ENCODE peak calls at places on chromosomes 5 and 9, in five cellular contexts. G is effector memory CD4-positive, alpha-beta T cell; E is HCT116; N is small intestine; A is A549. T is an unnamed sample.

GRCh38 chr5:79743846-79744605 is 54.4 kb downstream of the CMYA5 start:
- DNase-seq in G (no peak), E (no peak), N (no peak), A (no peak), T (no peak)

GRCh38 chr5:56028708-56029107 is 33.9 kb upstream of the IL6ST start:
- DNase-seq in G (no peak), E (no peak), N (no peak), A (no peak), T (no peak)

GRCh38 chr5:144142030-144142825 is 28.2 kb downstream of the YIPF5 start:
- DNase-seq in G (no peak), E (peak; percentile 12), N (peak; percentile 23), A (peak; percentile 60), T (no peak)

GRCh38 chr9:120934271-120934670 is 7.7 kb upstream of the TRAF1 start:
- DNase-seq in G (no peak), E (no peak), N (no peak), A (no peak), T (no peak)

GRCh38 chr5:126831175-126831574 is 54.2 kb downstream of the LMNB1 start:
- DNase-seq in G (no peak), E (no peak), N (no peak), A (no peak), T (no peak)

GRCh38 chr5:6567835-6568234 is 65.0 kb downstream of the NSUN2 start:
- DNase-seq in G (no peak), E (no peak), N (no peak), A (no peak), T (no peak)

GRCh38 chr5:95930541-95930940 is 31.1 kb downstream of the ELL2 start:
- DNase-seq in G (no peak), E (no peak), N (no peak), A (no peak), T (no peak)

GRCh38 chr5:124866355-124867063 is 120.1 kb upstream of the ZNF608 start:
- DNase-seq in G (no peak), E (no peak), N (no peak), A (no peak), T (no peak)

GRCh38 chr5:87393331-87393730 is 19.4 kb downstream of the CCNH start:
- DNase-seq in G (no peak), E (no peak), N (no peak), A (peak; percentile 22), T (no peak)

GRCh38 chr9:133735894-133736293 is 2.3 kb downstream of the SARDH start:
- DNase-seq in G (no peak), E (no peak), N (no peak), A (no peak), T (no peak)

GRCh38 chr5:176533894-176534611 is 3.1 kb downstream of the RNF44 start:
- DNase-seq in G (peak; percentile 38), E (no peak), N (peak; percentile 78), A (peak; percentile 57), T (no peak)

GRCh38 chr5:131814990-131815389 is 18.2 kb upstream of the FNIP1 start:
- DNase-seq in G (no peak), E (peak; percentile 26), N (peak; percentile 72), A (peak; percentile 55), T (no peak)

GRCh38 chr9:128100581-128100980 is 26.9 kb downstream of the PTGES2 start:
- DNase-seq in G (no peak), E (no peak), N (no peak), A (no peak), T (no peak)
- H3K27ac ChIP-seq in G (no peak overlapping the region), E (no peak overlapping the region), N (peak overlapping the region; percentile 98), A (no peak overlapping the region), T (no peak overlapping the region)

GRCh38 chr5:16776611-16777251 is 159.4 kb downstream of the MYO10 start:
- DNase-seq in G (no peak), E (no peak), N (peak; percentile 22), A (peak; percentile 54), T (no peak)

GRCh38 chr5:16773990-16774389 is 157.2 kb upstream of the RETREG1 start:
- DNase-seq in G (no peak), E (no peak), N (no peak), A (peak; percentile 47), T (no peak)

GRCh38 chr5:16777432-16777831 is 158.7 kb downstream of the MYO10 start:
- DNase-seq in G (no peak), E (no peak), N (no peak), A (no peak), T (no peak)

DNA sequence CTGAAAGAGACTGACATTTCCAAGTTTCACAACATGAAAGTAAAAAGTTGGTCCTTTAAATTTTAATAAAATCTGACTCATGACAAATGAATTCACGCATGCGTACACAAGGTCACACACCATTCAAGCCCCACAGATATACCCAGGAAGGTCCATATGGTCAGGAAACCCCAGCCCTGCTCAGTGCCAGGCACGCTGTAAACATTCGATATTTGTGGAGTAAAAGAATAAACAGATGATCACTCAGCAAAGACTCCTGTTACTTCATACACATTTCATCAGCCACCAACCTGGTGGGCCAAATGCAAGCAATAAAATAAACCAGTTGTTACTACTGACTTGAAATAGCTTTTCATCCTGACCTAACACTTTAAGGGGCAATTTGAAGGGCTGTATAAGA is 158.0 kb upstream of the RETREG1 start:
- DNase-seq in G (no peak), E (no peak), N (no peak), A (no peak), T (no peak)
- H3K27ac ChIP-seq in G (no peak overlapping the region), E (no peak overlapping the region), N (no peak overlapping the region), A (peak overlapping the region; percentile 45), T (no peak overlapping the region)

GRCh38 chr5:179802207-179802883 is 4.3 kb downstream of the MGAT4B start:
- DNase-seq in G (no peak), E (no peak), N (no peak), A (no peak), T (no peak)
- H3K27ac ChIP-seq in G (no peak overlapping the region), E (peak overlapping the region; percentile 28), N (peak overlapping the region; percentile 88), A (peak overlapping the region; percentile 99), T (no peak overlapping the region)

DNA sequence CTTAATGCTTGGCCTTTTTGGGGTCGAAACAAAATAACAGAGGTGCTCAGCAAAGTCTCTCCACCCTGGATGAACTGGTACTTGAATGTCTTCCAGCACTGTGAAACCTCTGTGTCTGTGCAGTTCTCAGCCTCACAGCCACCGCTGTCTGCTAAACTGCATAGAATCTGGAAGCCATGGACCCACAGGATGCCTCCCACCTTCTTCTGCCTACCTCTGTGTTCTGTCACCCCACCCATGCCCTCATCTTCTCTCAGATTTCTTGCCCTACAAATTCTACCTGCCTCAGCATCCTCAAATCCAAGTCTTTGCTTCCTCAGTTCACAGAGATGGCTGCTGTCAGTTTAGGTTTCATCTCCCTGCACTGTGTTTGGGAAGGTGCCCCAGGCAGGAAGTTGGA is 35.6 kb downstream of the EXOSC2 start:
- DNase-seq in G (no peak), E (no peak), N (no peak), A (no peak), T (no peak)
- H3K27ac ChIP-seq in G (no peak overlapping the region), E (peak overlapping the region; percentile 74), N (no peak overlapping the region), A (no peak overlapping the region), T (no peak overlapping the region)

T was measured in substantia nigra.